ENCODE peak calls at places on chromosomes 13 and 19, in six cellular contexts. O is hepatic stellate cell, L is NCI-H2227 treated with DMSO at 0.1 percent for 48 hours, P is LHCN-M2, B is T-helper 1 cell, D is coronary artery. H is an unnamed sample.

GRCh38 chr19:31408460-31409124 is 59.4 kb upstream of the TSHZ3 start:
- DNase-seq in O (peak; percentile 62), L (no peak), P (peak; percentile 89), B (no peak), D (no peak), H (no peak)

GRCh38 chr19:12580180-12580694 is 29.0 kb upstream of the ZNF564 start:
- DNase-seq in O (peak; percentile 44), L (no peak), P (peak; percentile 55), B (no peak), D (no peak), H (no peak)

GRCh38 chr13:40149611-40150283 is 494.3 kb downstream of the COG6 start:
- DNase-seq in O (peak; percentile 15), L (no peak), P (peak; percentile 85), B (no peak), D (no peak), H (no peak)

GRCh38 chr19:19637186-19637522 is 6.3 kb downstream of the GMIP start:
- DNase-seq in O (no peak), L (no peak), P (no peak), B (no peak), D (no peak), H (no peak)

GRCh38 chr19:45906221-45906620 is 3.8 kb upstream of the MYPOP start:
- DNase-seq in O (no peak), L (no peak), P (peak; percentile 35), B (no peak), D (no peak), H (no peak)

GRCh38 chr19:35328851-35329285 is at the start of gene CD22:
- DNase-seq in O (no peak), L (no peak), P (no peak), B (no peak), D (no peak), H (no peak)

GRCh38 chr19:5563941-5564612 is 3.7 kb downstream of the TINCR start:
- DNase-seq in O (no peak), L (no peak), P (peak; percentile 15), B (no peak), D (no peak), H (no peak)

GRCh38 chr19:51016798-51017683 is 2.5 kb downstream of the KLK10 start:
- DNase-seq in O (peak; percentile 36), L (peak; percentile 30), P (peak; percentile 20), B (no peak), D (no peak), H (no peak)

GRCh38 chr13:97975851-97976550 is 22.5 kb downstream of the IPO5 start:
- DNase-seq in O (peak; percentile 97), L (peak; percentile 69), P (peak; percentile 83), B (peak; percentile 41), D (peak; percentile 92), H (peak; percentile 90)

GRCh38 chr19:51391073-51391611 is 751 bp upstream of the C19orf84 start:
- DNase-seq in O (no peak), L (no peak), P (no peak), B (no peak), D (no peak), H (no peak)

GRCh38 chr13:76216729-76217128 is 580.6 kb downstream of the LMO7 start:
- DNase-seq in O (no peak), L (no peak), P (peak; percentile 79), B (no peak), D (no peak), H (no peak)

GRCh38 chr19:1744822-1745563 is 8.3 kb upstream of the ONECUT3 start:
- DNase-seq in O (no peak), L (no peak), P (no peak), B (no peak), D (no peak), H (no peak)

GRCh38 chr19:54373781-54374266 is 9.1 kb upstream of the LAIR1 start:
- DNase-seq in O (no peak), L (no peak), P (no peak), B (no peak), D (no peak), H (no peak)

GRCh38 chr13:101127741-101128353 is 288.5 kb downstream of the NALCN start:
- DNase-seq in O (peak; percentile 44), L (peak; percentile 47), P (peak; percentile 49), B (no peak), D (no peak), H (no peak)

GRCh38 chr13:27599845-27600553 is 20.3 kb downstream of the LNX2 start:
- DNase-seq in O (peak; percentile 56), L (no peak), P (peak; percentile 95), B (no peak), D (no peak), H (no peak)

GRCh38 chr13:40317980-40318327 is 348.5 kb downstream of the FOXO1 start:
- DNase-seq in O (no peak), L (no peak), P (no peak), B (no peak), D (no peak), H (no peak)

GRCh38 chr13:45068036-45069001 is 52.0 kb upstream of the GTF2F2 start:
- DNase-seq in O (no peak), L (no peak), P (no peak), B (no peak), D (no peak), H (no peak)

GRCh38 chr19:29492761-29493160 is 33.0 kb upstream of the VSTM2B start:
- DNase-seq in O (no peak), L (no peak), P (no peak), B (no peak), D (no peak), H (no peak)

GRCh38 chr13:98768522-98768921 is 16.1 kb upstream of the SLC15A1 start:
- DNase-seq in O (no peak), L (no peak), P (no peak), B (no peak), D (no peak), H (no peak)

GRCh38 chr19:6739884-6740588 is 556 bp downstream of the TRIP10 start:
- DNase-seq in O (peak; percentile 70), L (no peak), P (peak; percentile 9), B (no peak), D (peak; percentile 82), H (no peak)

GRCh38 chr19:2408247-2408646 is 19.1 kb downstream of the TIMM13 start:
- DNase-seq in O (no peak), L (no peak), P (no peak), B (no peak), D (no peak), H (no peak)

GRCh38 chr13:79989251-79989661 is 351.7 kb downstream of the SPRY2 start:
- DNase-seq in O (no peak), L (no peak), P (no peak), B (no peak), D (no peak), H (no peak)

GRCh38 chr19:45160870-45161714 is at the start of gene NKPD1:
- DNase-seq in O (no peak), L (no peak), P (no peak), B (no peak), D (no peak), H (no peak)

GRCh38 chr13:20165417-20166257 is 4.8 kb upstream of the GJA3 start:
- DNase-seq in O (no peak), L (no peak), P (no peak), B (no peak), D (no peak), H (no peak)

GRCh38 chr19:57992841-57993240 is 9.8 kb downstream of the ZNF606 start:
- DNase-seq in O (no peak), L (no peak), P (no peak), B (no peak), D (no peak), H (no peak)

GRCh38 chr19:6677924-6678689 is 8.1 kb upstream of the TNFSF14 start:
- DNase-seq in O (no peak), L (no peak), P (no peak), B (no peak), D (no peak), H (peak; percentile 39)

GRCh38 chr13:41196620-41197019 is 2.3 kb upstream of the KBTBD7 start:
- DNase-seq in O (no peak), L (no peak), P (peak; percentile 19), B (no peak), D (no peak), H (no peak)

GRCh38 chr19:2108251-2109016 is 11.7 kb downstream of the IZUMO4 start:
- DNase-seq in O (no peak), L (no peak), P (no peak), B (no peak), D (no peak), H (no peak)

GRCh38 chr19:14542721-14543328 is 13.4 kb downstream of the TECR start:
- DNase-seq in O (no peak), L (no peak), P (no peak), B (no peak), D (no peak), H (no peak)

GRCh38 chr19:13984186-13984585 is 21.9 kb downstream of the RFX1 start:
- DNase-seq in O (no peak), L (no peak), P (no peak), B (no peak), D (no peak), H (no peak)

GRCh38 chr13:94411747-94412146 is 67.7 kb downstream of the DCT start:
- DNase-seq in O (no peak), L (no peak), P (no peak), B (no peak), D (no peak), H (no peak)

GRCh38 chr19:54128796-54129616 is 8.6 kb upstream of the CNOT3 start:
- DNase-seq in O (no peak), L (no peak), P (no peak), B (no peak), D (no peak), H (no peak)

GRCh38 chr13:100875392-100876043 is 200.9 kb upstream of the TMTC4 start:
- DNase-seq in O (peak; percentile 68), L (no peak), P (peak; percentile 94), B (no peak), D (no peak), H (no peak)

GRCh38 chr13:102968572-102969228 is 97.5 kb downstream of the SLC10A2 start:
- DNase-seq in O (no peak), L (no peak), P (no peak), B (no peak), D (no peak), H (no peak)

GRCh38 chr13:77925616-77926015 is 7.0 kb upstream of the EDNRB start:
- DNase-seq in O (no peak), L (no peak), P (no peak), B (no peak), D (no peak), H (no peak)